ENCODE peak calls at places on chromosomes 2 and 18, in four cellular contexts. K, N, P and S are unnamed samples. For H3K4me1 and H3K9me3, the result is how much of the 10 kb centered on the place peaks cover.

GRCh38 chr2:190469770-190470169 is 61.6 kb downstream of the MFSD6 start:
- DNase-seq in K (peak), N (no peak), P (peak), S (no peak)

GRCh38 chr2:127052068-127052770 is 54.7 kb downstream of the BIN1 start:
- DNase-seq in K (no peak), N (peak), P (no peak), S (no peak)

GRCh38 chr2:8550932-8551621 is 130.8 kb upstream of the ID2 start:
- DNase-seq in K (no peak), N (peak), P (no peak), S (peak)

GRCh38 chr2:218217366-218218309 is 649 bp downstream of the ARPC2 start:
- DNase-seq in K (peak), N (peak), P (peak), S (peak)

GRCh38 chr18:5197032-5197434 is at the start of gene AKAIN1:
- DNase-seq in K (peak), N (no peak), P (peak), S (no peak)

GRCh38 chr18:24934231-24934932 is 417.6 kb downstream of the ZNF521 start:
- DNase-seq in K (no peak), N (no peak), P (no peak), S (no peak)

GRCh38 chr2:175156534-175156933 is 11.5 kb downstream of the ATF2 start:
- DNase-seq in K (no peak), N (no peak), P (no peak), S (no peak)

GRCh38 chr2:42978175-42978886 is 185.9 kb upstream of the HAAO start:
- DNase-seq in K (no peak), N (peak), P (no peak), S (peak)

GRCh38 chr2:63071664-63072063 is 21.0 kb downstream of the OTX1 start:
- DNase-seq in K (no peak), N (no peak), P (no peak), S (no peak)

GRCh38 chr2:64987963-64988419 is 1.2 kb upstream of the SLC1A4 start:
- DNase-seq in K (peak), N (no peak), P (peak), S (no peak)

GRCh38 chr2:235639885-235640284 is 146.0 kb downstream of the AGAP1 start:
- DNase-seq in K (no peak), N (no peak), P (no peak), S (no peak)
- H3K4me3 ChIP-seq in K (no peak), N (no peak), P (no peak), S (peak)

GRCh38 chr2:200862532-200863000 is 1.9 kb downstream of the CLK1 start:
- DNase-seq in K (peak), N (no peak), P (peak), S (no peak)
- H3K4me1 ChIP-seq in K (under half), N (under half), P (under half), S (half or more)

GRCh38 chr18:78739843-78740677 is 239.6 kb upstream of the SALL3 start:
- DNase-seq in K (no peak), N (peak), P (no peak), S (peak)
- H3K9me3 ChIP-seq in K (under half), N (under half), P (half or more), S (under half)

GRCh38 chr2:44718431-44718830 is 223.1 kb upstream of the SIX3 start:
- DNase-seq in K (no peak), N (no peak), P (no peak), S (no peak)

GRCh38 chr2:44715671-44716077 is 225.8 kb upstream of the SIX3 start:
- DNase-seq in K (peak), N (no peak), P (peak), S (no peak)

GRCh38 chr2:44713170-44713569 is 228.3 kb upstream of the SIX3 start:
- DNase-seq in K (no peak), N (peak), P (no peak), S (no peak)

GRCh38 chr2:44719564-44719963 is 221.9 kb upstream of the SIX3 start:
- DNase-seq in K (no peak), N (no peak), P (no peak), S (no peak)

DNA sequence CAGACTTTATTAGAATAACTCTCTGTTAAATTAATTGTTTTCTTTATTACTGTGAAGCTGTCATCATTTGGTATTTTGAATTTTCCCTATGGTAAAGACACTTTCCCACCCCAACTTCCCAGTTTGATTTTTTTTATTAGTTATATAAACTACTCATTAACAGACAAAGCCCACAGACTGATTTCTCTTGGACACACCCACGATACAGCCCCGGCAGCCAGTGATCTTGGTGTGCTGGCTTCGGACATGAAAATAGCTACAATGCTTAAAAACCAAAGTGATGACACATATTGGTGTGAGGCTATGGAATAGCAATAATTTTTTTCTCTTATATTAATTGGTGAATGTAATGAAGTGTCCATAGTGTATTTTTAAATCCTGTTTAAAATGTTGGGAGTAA is 225.4 kb upstream of the SIX3 start:
- DNase-seq in K (no peak), N (no peak), P (no peak), S (no peak)
- H3K4me3 ChIP-seq in K (no peak), N (no peak), P (no peak), S (no peak)

GRCh38 chr2:98607741-98608117 is 583 bp downstream of the COA5 start:
- DNase-seq in K (peak), N (no peak), P (peak), S (no peak)

GRCh38 chr2:98607104-98607503 is 1.2 kb downstream of the COA5 start:
- DNase-seq in K (no peak), N (peak), P (no peak), S (no peak)

GRCh38 chr2:98604547-98604946 is 3.8 kb downstream of the COA5 start:
- DNase-seq in K (no peak), N (no peak), P (no peak), S (no peak)

GRCh38 chr2:98606431-98606830 is 1.9 kb downstream of the COA5 start:
- DNase-seq in K (no peak), N (no peak), P (no peak), S (no peak)

GRCh38 chr2:98605076-98605475 is 3.2 kb downstream of the COA5 start:
- DNase-seq in K (no peak), N (no peak), P (no peak), S (no peak)
- H3K4me1 ChIP-seq in K (under half), N (under half), P (under half), S (under half)

GRCh38 chr2:16031848-16032159 is 91.5 kb downstream of the MYCN start:
- DNase-seq in K (no peak), N (no peak), P (no peak), S (no peak)

GRCh38 chr2:16028644-16029043 is 88.3 kb downstream of the MYCN start:
- DNase-seq in K (no peak), N (no peak), P (no peak), S (no peak)

GRCh38 chr2:16032282-16033031 is 92.1 kb downstream of the MYCN start:
- DNase-seq in K (no peak), N (no peak), P (no peak), S (no peak)

GRCh38 chr2:16031055-16031847 is 90.9 kb downstream of the MYCN start:
- DNase-seq in K (no peak), N (no peak), P (no peak), S (no peak)

DNA sequence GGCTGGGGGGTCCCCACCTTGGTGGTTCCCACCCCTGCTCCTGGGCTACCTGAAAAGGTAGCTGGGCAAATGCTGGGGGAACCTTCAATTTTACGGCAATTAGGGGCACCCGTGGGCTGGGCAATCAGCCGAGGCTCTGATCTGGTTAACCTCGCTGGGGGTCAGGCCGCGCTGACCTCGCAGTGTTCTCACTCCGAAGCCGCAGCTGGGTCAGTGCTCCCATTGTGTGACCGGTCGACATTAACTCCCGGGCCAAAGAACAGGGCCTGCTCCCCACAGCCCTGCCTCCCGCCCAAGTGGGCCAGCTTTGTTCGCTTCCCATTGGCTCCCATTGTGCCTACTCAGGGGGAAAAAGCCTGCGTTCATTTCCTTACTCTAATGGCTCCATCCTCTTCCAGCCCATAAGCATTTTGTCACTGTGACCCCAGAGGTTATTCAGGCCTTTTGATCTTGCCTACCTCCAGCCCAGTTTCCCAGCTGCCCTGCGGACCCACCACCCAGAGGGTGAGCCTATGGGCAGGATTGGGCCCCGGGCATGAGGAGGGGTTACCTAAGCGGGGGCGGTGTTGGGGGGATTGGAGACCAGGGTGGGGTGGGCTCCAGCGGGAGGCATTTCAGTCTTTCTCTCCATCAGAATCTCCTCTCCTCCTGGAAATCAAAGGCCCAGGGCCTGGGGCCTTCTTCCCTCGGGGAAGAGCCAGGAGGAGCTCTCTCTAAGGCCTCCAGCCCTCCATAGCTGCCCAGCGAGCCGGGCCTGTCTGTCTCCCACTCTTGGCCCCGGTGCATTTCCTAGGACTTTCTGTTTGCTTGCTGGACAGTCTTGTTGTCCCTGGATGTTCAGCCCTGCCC is 90.1 kb downstream of the MYCN start:
- DNase-seq in K (no peak), N (no peak), P (no peak), S (no peak)
- H3K9me3 ChIP-seq in K (under half), N (under half), P (under half), S (under half)

DNA sequence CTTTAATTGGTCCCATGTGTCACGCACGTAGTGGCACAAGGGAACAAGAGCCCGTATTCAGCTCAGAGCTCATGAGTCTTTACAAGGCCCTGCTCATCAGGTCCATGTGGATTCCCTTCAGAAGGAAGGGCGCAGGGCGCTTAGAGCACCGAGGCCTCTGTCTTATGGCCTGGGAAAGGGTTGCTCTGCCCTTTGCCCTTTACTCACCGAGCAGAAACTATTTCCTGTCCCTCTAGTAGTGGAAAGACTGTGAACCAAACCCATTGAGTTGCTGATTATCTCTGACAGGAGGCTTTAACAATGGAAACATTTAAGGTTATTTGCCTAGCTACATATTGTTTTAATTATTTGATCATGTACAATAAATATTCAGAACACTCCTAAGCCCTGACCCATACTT is 102.0 kb upstream of the ACAA2 start:
- DNase-seq in K (no peak), N (no peak), P (no peak), S (no peak)
- H3K4me3 ChIP-seq in K (no peak), N (no peak), P (no peak), S (no peak)

GRCh38 chr2:5176764-5177163 is 515.4 kb upstream of the SOX11 start:
- DNase-seq in K (no peak), N (no peak), P (peak), S (no peak)
- H3K4me1 ChIP-seq in K (under half), N (under half), P (under half), S (under half)

GRCh38 chr18:62730926-62731325 is 15.6 kb downstream of the PHLPP1 start:
- DNase-seq in K (no peak), N (no peak), P (no peak), S (no peak)
- H3K9me3 ChIP-seq in K (under half), N (under half), P (under half), S (under half)

DNA sequence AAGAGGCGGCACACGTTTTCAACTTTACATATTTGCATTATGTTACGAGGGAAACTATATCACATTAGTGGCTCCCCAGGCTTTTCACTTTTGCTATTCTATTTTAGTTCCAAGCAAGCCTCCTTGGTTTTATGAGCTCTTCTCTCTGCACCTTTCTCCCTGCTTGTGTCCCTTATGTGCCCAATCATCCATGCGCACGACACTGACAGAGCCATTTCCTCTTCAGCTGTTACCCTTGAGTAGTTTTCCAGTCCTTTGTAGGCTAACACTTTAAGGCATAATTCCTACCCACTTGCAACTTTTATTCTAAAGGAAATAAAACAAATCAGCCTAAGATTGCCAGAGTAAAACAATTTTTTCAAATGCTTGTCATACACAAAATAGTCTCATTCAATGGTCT is 154.3 kb downstream of the TCF4 start:
- DNase-seq in K (no peak), N (no peak), P (no peak), S (no peak)
- H3K4me3 ChIP-seq in K (no peak), N (no peak), P (no peak), S (no peak)